ENCODE peak calls at places on chromosomes 1 and 21, in five cellular contexts. A is IMR-90, Q is K562, V is HepG2, H is GM12878. F is an unnamed sample.

GRCh38 chr1:154186177-154186576 is 5.7 kb downstream of the TPM3 start:
- DNase-seq in H (no peak), V (peak), A (peak), Q (peak), F (peak)

GRCh38 chr1:41650176-41650519 is 165.7 kb upstream of the EDN2 start:
- DNase-seq in A (no peak), V (no peak), H (no peak), Q (no peak), F (no peak)

GRCh38 chr1:14970115-14970798 is 183.3 kb upstream of the TMEM51 start:
- DNase-seq in H (no peak), V (peak), Q (peak), A (peak), F (peak)

GRCh38 chr1:179369751-179370341 is 4.1 kb downstream of the AXDND1 start:
- DNase-seq in H (peak), V (peak), Q (peak), A (peak), F (peak)

GRCh38 chr1:88730995-88731394 is 46.9 kb downstream of the PKN2 start:
- DNase-seq in A (no peak), H (no peak), Q (no peak), V (no peak), F (no peak)

GRCh38 chr1:2830761-2831425 is 29.4 kb upstream of the TTC34 start:
- DNase-seq in Q (no peak), H (no peak), V (no peak), A (no peak), F (no peak)

GRCh38 chr1:67690018-67690363 is 5.0 kb downstream of the GADD45A start:
- DNase-seq in V (no peak), H (no peak), A (no peak), Q (no peak), F (no peak)

GRCh38 chr1:81128079-81128478 is 672.7 kb upstream of the ADGRL2 start:
- DNase-seq in Q (no peak), V (no peak), H (no peak), A (no peak), F (no peak)

GRCh38 chr1:54904476-54905048 is 17.6 kb upstream of the DHCR24 start:
- DNase-seq in V (no peak), A (peak), Q (no peak), H (no peak), F (no peak)

GRCh38 chr1:53541761-53542550 is 82.8 kb downstream of the DMRTB1 start:
- DNase-seq in V (no peak), Q (peak), A (peak), H (no peak), F (peak)

GRCh38 chr1:23848673-23849616 is 19.1 kb downstream of the FUCA1 start:
- DNase-seq in H (no peak), Q (no peak), V (no peak), A (no peak), F (no peak)

GRCh38 chr1:154608522-154609294 is 722 bp upstream of the ADAR start:
- DNase-seq in V (peak), Q (peak), H (no peak), A (peak), F (peak)

GRCh38 chr1:75338974-75339483 is 204.8 kb downstream of the LHX8 start:
- DNase-seq in A (no peak), Q (no peak), H (peak), V (no peak), F (no peak)

GRCh38 chr1:173344034-173344743 is 132.9 kb upstream of the PRDX6 start:
- DNase-seq in V (no peak), A (no peak), H (no peak), Q (no peak), F (no peak)

GRCh38 chr1:3545363-3546047 is 65.8 kb downstream of the MEGF6 start:
- DNase-seq in H (no peak), V (no peak), Q (no peak), A (peak), F (no peak)

GRCh38 chr1:112546076-112546475 is 37.3 kb downstream of the WNT2B start:
- DNase-seq in H (no peak), A (no peak), Q (no peak), V (no peak), F (no peak)

GRCh38 chr1:216221260-216221700 is 202.0 kb downstream of the USH2A start:
- DNase-seq in V (peak), Q (peak), H (peak), A (peak), F (peak)

GRCh38 chr1:31788825-31789256 is 24.7 kb upstream of the ADGRB2 start:
- DNase-seq in H (peak), A (peak), V (peak), Q (peak), F (no peak)
- TF ChIP-seq BHLHE40 in H (no peak), A (no peak), V (no peak), Q (no peak), F (no peak)

GRCh38 chr1:117564227-117565082 is 41.4 kb upstream of the TENT5C start:
- DNase-seq in A (no peak), Q (no peak), V (no peak), H (no peak), F (no peak)

GRCh38 chr1:117561071-117561470 is 44.8 kb upstream of the TENT5C start:
- DNase-seq in Q (no peak), V (no peak), H (no peak), A (no peak), F (no peak)

GRCh38 chr1:117563492-117563875 is 42.4 kb upstream of the TENT5C start:
- DNase-seq in Q (no peak), H (no peak), A (no peak), V (no peak), F (no peak)

GRCh38 chr1:117561551-117561950 is 44.3 kb upstream of the TENT5C start:
- DNase-seq in V (no peak), H (no peak), A (no peak), Q (no peak), F (no peak)

DNA sequence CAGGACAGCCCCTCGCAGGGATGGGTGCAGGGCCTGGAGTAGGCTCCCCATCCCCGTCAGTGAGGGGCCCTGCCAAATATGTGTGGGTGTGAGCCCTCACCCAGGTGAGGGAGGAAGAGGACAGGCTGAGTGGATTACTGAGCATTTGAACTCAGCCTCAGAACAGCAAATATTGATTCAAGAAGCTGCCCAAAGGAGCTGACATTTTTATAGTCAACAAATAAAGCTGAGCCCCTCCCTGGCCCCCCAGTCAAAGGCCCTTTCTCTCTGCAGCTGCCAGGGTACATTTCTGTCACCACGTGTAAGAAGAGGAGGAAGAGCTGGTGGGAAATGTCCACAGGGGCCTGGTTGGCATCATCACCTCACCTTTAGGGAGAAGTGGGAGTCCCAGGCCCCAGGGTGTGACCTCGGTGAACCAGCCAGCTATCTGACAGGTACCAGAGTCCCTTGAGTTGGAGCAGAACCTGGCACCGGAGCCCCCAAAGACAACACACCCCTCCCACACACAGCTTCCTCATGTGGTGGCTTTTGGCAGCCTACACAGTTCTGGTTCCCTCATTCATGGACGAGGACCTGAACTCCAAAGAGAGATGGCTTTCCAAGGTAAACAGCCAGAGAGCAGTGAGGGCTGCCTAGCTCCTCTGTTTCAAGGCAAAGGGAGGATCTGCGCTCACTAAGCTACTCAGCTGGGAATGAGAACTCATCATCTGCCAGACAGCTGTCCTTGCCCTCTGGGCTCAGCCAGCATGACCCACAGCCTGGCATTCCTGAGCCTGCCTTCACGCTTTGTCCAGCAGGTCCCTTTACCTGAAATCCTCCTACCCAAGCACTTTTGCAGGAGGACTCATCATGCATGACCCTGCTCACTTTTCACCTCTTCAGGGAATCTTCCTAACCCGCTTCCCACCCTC is 43.0 kb upstream of the TENT5C start:
- DNase-seq in A (no peak), V (no peak), Q (no peak), H (no peak), F (no peak)
- TF ChIP-seq SMC3 in A (no peak), V (no peak), Q (no peak), H (no peak), F (no peak)

DNA sequence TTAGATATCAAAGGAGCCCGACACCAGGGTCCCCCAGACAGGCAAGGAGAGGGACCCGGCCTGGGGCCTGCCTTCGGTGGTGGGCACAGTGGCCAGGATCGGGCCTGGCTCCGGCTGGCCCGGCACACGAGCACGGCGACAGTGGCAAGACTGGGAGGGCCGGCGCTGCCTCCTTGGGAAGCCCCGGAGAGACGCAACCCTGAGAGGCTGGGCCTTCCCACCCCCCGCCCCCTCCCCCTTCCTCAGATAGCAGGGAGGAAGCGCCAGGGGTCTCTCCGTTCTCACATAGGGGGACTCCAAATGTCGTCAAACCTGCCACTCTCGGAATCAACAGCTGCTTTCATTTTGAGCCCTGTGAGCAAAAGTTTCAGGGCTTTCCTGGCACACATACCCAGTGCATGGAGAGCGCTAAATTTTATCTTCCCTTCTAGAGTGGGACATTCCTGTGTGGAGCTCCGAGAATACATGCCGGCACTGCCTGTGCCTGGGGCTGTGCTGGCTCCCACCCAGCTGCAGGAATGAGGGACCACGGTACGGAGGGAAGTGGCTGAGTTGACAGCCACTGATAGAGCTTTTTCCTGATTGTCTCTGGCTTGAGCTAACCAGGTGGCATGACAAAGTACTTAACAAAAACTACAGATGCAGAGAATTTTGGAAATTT is 62.4 kb downstream of the CD247 start:
- DNase-seq in H (no peak), V (no peak), A (no peak), Q (no peak), F (peak)
- TF ChIP-seq BHLHE40 in H (no peak), V (no peak), A (no peak), Q (no peak), F (no peak)

GRCh38 chr1:202018476-202019234 is 8.3 kb downstream of the ELF3 start:
- DNase-seq in A (no peak), V (peak), Q (peak), H (no peak), F (peak)

GRCh38 chr1:202018226-202018475 is 7.8 kb downstream of the ELF3 start:
- DNase-seq in Q (no peak), H (no peak), A (no peak), V (no peak), F (no peak)

GRCh38 chr1:202017385-202018225 is 7.2 kb downstream of the ELF3 start:
- DNase-seq in Q (no peak), A (no peak), V (no peak), H (no peak), F (peak)

DNA sequence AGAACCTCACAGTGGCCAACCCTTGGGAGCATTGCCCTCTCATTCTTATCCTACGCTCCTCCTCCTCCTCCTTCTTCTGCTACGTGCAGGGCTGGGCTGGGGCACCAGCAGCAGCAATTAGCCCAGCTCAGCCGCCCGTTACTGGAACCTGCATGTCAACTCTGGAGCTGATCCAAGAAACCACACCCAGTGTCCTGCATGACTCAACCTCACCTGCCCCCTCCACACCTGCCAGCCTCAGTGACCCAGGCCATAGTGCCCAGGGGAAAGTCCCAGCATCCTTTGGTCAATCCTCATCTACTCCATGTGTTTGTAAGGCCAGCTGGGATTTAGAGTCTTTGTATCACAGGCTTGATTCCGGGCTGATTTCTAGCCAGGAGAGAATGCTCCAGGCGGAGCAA is 12.6 kb downstream of the ELF3 start:
- DNase-seq in V (no peak), Q (no peak), A (no peak), H (no peak), F (peak)
- TF ChIP-seq SMC3 in V (no peak), Q (no peak), A (no peak), H (no peak), F (no peak)

GRCh38 chr21:46108827-46109226 is 10.9 kb downstream of the COL6A2 start:
- DNase-seq in Q (no peak), V (no peak), H (no peak), A (no peak), F (no peak)
- TF ChIP-seq BHLHE40 in Q (no peak), V (no peak), H (no peak), A (no peak), F (no peak)

GRCh38 chr1:71414229-71414628 is 333.4 kb upstream of the ZRANB2 start:
- DNase-seq in H (no peak), V (no peak), Q (no peak), A (peak), F (no peak)
- TF ChIP-seq SMC3 in H (no peak), V (no peak), Q (no peak), A (no peak), F (no peak)

GRCh38 chr1:181124206-181124825 is 35.8 kb downstream of the IER5 start:
- DNase-seq in A (no peak), V (no peak), Q (no peak), H (no peak), F (no peak)
- TF ChIP-seq BHLHE40 in A (no peak), V (no peak), Q (no peak), H (no peak), F (no peak)

GRCh38 chr1:231781887-231782286 is 155.3 kb downstream of the DISC1 start:
- DNase-seq in H (no peak), A (no peak), Q (no peak), V (no peak), F (no peak)
- TF ChIP-seq SMC3 in H (no peak), A (no peak), Q (no peak), V (no peak), F (no peak)

GRCh38 chr1:162081316-162081715 is 11.8 kb downstream of the NOS1AP start:
- DNase-seq in Q (no peak), V (peak), H (no peak), A (no peak), F (no peak)
- TF ChIP-seq BHLHE40 in Q (no peak), V (no peak), H (no peak), A (no peak), F (no peak)

F was measured in A549.